ENCODE peak calls at places on chromosomes 7 and 10, in four cellular contexts. One of them, this sample, is unnamed.

GRCh38 chr7:36283711-36284130 is 105.9 kb upstream of the ANLN start:
- DNase-seq in heart left ventricle: peak; percentile 82
- DNase-seq in GM12878: no peak
- DNase-seq in heart right ventricle: peak; percentile 54
- DNase-seq in this sample: peak; percentile 95

GRCh38 chr7:18086165-18087030 is 58.8 kb upstream of the PRPS1L1 start:
- DNase-seq in heart left ventricle: peak; percentile 52
- DNase-seq in GM12878: no peak
- DNase-seq in heart right ventricle: peak; percentile 16
- DNase-seq in this sample: peak; percentile 36

GRCh38 chr7:68684246-68684850 is 913.9 kb upstream of the AUTS2 start:
- DNase-seq in heart left ventricle: no peak
- DNase-seq in GM12878: no peak
- DNase-seq in heart right ventricle: no peak
- DNase-seq in this sample: no peak

GRCh38 chr10:28054211-28054888 is 55.5 kb upstream of the ODAD2 start:
- DNase-seq in heart left ventricle: no peak
- DNase-seq in GM12878: no peak
- DNase-seq in heart right ventricle: no peak
- DNase-seq in this sample: no peak

GRCh38 chr10:22483132-22483531 is 137.8 kb downstream of the SPAG6 start:
- DNase-seq in heart left ventricle: no peak
- DNase-seq in GM12878: no peak
- DNase-seq in heart right ventricle: no peak
- DNase-seq in this sample: no peak

GRCh38 chr10:8331387-8331786 is 276.9 kb downstream of the GATA3 start:
- DNase-seq in heart left ventricle: no peak
- DNase-seq in GM12878: no peak
- DNase-seq in heart right ventricle: no peak
- DNase-seq in this sample: no peak

GRCh38 chr7:46754135-46754730 is 827.7 kb downstream of the TNS3 start:
- DNase-seq in heart left ventricle: no peak
- DNase-seq in GM12878: no peak
- DNase-seq in heart right ventricle: no peak
- DNase-seq in this sample: no peak

GRCh38 chr7:143176128-143176527 is 7.1 kb upstream of the TAS2R39 start:
- DNase-seq in heart left ventricle: no peak
- DNase-seq in GM12878: no peak
- DNase-seq in heart right ventricle: no peak
- DNase-seq in this sample: no peak

GRCh38 chr10:75565286-75566251 is 134.1 kb downstream of the LRMDA start:
- DNase-seq in heart left ventricle: no peak
- DNase-seq in GM12878: peak; percentile 32
- DNase-seq in heart right ventricle: no peak
- DNase-seq in this sample: peak; percentile 46

GRCh38 chr10:102814873-102815661 is 22.1 kb downstream of the CYP17A1 start:
- DNase-seq in heart left ventricle: peak; percentile 90
- DNase-seq in GM12878: no peak
- DNase-seq in heart right ventricle: peak; percentile 75
- DNase-seq in this sample: peak; percentile 74

GRCh38 chr10:427746-428519 is 261.5 kb downstream of the DIP2C start:
- DNase-seq in heart left ventricle: no peak
- DNase-seq in GM12878: no peak
- DNase-seq in heart right ventricle: no peak
- DNase-seq in this sample: no peak

GRCh38 chr7:43151076-43151475 is 38.6 kb downstream of the HECW1 start:
- DNase-seq in heart left ventricle: no peak
- DNase-seq in GM12878: no peak
- DNase-seq in heart right ventricle: no peak
- DNase-seq in this sample: no peak

DNA sequence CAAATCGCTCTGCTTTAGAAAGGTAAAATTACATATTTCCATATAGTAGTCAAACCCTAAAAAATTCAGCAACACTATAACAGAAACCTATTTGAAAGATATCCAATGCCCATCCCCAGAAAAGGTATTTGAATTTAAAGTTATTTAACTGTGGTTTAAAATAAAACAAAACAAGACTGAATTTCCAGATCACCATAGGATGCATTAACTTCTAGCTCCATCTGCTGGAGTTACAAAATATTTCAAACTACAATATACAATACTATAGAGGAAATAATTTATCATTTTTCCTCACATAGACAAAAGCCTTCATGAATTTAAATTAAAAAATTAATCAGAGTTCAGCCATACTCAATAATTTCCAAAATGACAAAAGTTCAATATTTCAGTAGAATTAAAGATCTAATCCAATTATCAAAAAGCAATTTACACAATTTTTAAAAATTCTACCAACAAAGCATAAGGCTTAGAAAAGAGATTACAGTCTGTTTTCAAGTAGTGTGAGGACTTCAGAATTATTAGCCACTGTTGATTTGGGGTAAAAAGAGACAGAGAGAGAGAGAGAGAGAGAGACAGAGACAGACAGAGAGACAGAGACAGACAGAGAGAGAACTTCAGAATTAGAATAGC is 75.9 kb downstream of the LMBR1 start:
- DNase-seq in heart left ventricle: no peak
- DNase-seq in GM12878: no peak
- DNase-seq in heart right ventricle: no peak
- DNase-seq in this sample: no peak
- TF ChIP-seq CTCF in heart left ventricle: peak; percentile 47
- TF ChIP-seq CTCF in GM12878: peak; percentile 39
- TF ChIP-seq CTCF in heart right ventricle: no peak
- TF ChIP-seq CTCF in this sample: peak; percentile 39

GRCh38 chr10:69104994-69105790 is 17.3 kb downstream of the SRGN start:
- DNase-seq in heart left ventricle: no peak
- DNase-seq in GM12878: no peak
- DNase-seq in heart right ventricle: no peak
- DNase-seq in this sample: no peak
- H3K27ac ChIP-seq in heart left ventricle: no peak overlapping the region
- H3K27ac ChIP-seq in GM12878: no peak overlapping the region
- H3K27ac ChIP-seq in heart right ventricle: no peak overlapping the region
- H3K27ac ChIP-seq in this sample: no peak overlapping the region

GRCh38 chr7:23226841-23227450 is 19.6 kb upstream of the GPNMB start:
- DNase-seq in heart left ventricle: no peak
- DNase-seq in GM12878: no peak
- DNase-seq in heart right ventricle: no peak
- DNase-seq in this sample: no peak
- H3K4me1 ChIP-seq in heart left ventricle: no peaks in the 10 kb centered on the region
- H3K4me1 ChIP-seq in GM12878: peaks cover 2% of the 10 kb centered on the region
- H3K4me1 ChIP-seq in heart right ventricle: no peaks in the 10 kb centered on the region
- H3K4me1 ChIP-seq in this sample: no peaks in the 10 kb centered on the region

GRCh38 chr7:96284240-96284639 is 37.7 kb downstream of the SLC25A13 start:
- DNase-seq in heart left ventricle: no peak
- DNase-seq in GM12878: no peak
- DNase-seq in heart right ventricle: no peak
- DNase-seq in this sample: no peak
- TF ChIP-seq CTCF in heart left ventricle: no peak
- TF ChIP-seq CTCF in GM12878: no peak
- TF ChIP-seq CTCF in heart right ventricle: no peak
- TF ChIP-seq CTCF in this sample: no peak

GRCh38 chr7:24835643-24836042 is 78.4 kb upstream of the GSDME start:
- DNase-seq in heart left ventricle: no peak
- DNase-seq in GM12878: no peak
- DNase-seq in heart right ventricle: no peak
- DNase-seq in this sample: no peak
- H3K27ac ChIP-seq in heart left ventricle: no peak overlapping the region
- H3K27ac ChIP-seq in GM12878: peak overlapping the region; percentile 29
- H3K27ac ChIP-seq in heart right ventricle: no peak overlapping the region
- H3K27ac ChIP-seq in this sample: peak overlapping the region; percentile 13

GRCh38 chr7:129875745-129876411 is 76.9 kb downstream of the UBE2H start:
- DNase-seq in heart left ventricle: no peak
- DNase-seq in GM12878: no peak
- DNase-seq in heart right ventricle: no peak
- DNase-seq in this sample: no peak
- H3K4me1 ChIP-seq in heart left ventricle: peaks cover 38% of the 10 kb centered on the region
- H3K4me1 ChIP-seq in GM12878: no peaks in the 10 kb centered on the region
- H3K4me1 ChIP-seq in heart right ventricle: peaks cover 40% of the 10 kb centered on the region
- H3K4me1 ChIP-seq in this sample: peaks cover 5% of the 10 kb centered on the region

DNA sequence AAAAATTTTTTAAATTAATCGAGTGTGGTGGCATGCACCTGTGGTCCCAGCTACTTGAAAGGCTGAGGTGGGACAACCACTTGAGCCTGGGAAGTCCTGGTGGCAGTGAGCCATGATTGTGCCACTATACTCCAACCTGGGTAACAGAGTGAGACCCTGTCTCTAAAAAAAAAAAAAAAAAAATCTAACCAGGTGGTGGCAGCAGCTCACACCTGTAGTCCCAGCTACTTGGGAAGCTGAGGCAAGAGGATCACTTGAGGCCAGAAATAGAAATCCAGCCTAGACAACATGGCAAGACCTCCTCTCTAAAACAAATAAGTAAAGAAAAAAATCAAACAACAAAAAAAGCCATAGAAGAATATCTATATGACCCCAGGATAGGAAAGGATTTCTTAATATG is 3.6 kb upstream of the MYOF start:
- DNase-seq in heart left ventricle: no peak
- DNase-seq in GM12878: no peak
- DNase-seq in heart right ventricle: no peak
- DNase-seq in this sample: no peak
- TF ChIP-seq CTCF in heart left ventricle: no peak
- TF ChIP-seq CTCF in GM12878: no peak
- TF ChIP-seq CTCF in heart right ventricle: no peak
- TF ChIP-seq CTCF in this sample: no peak

GRCh38 chr10:100022403-100022802 is 12.7 kb upstream of the DNMBP start:
- DNase-seq in heart left ventricle: no peak
- DNase-seq in GM12878: no peak
- DNase-seq in heart right ventricle: no peak
- DNase-seq in this sample: no peak
- H3K27ac ChIP-seq in heart left ventricle: no peak overlapping the region
- H3K27ac ChIP-seq in GM12878: peak overlapping the region; percentile 31
- H3K27ac ChIP-seq in heart right ventricle: no peak overlapping the region
- H3K27ac ChIP-seq in this sample: no peak overlapping the region

GRCh38 chr7:90692947-90693346 is 96.8 kb downstream of the CDK14 start:
- DNase-seq in heart left ventricle: no peak
- DNase-seq in GM12878: no peak
- DNase-seq in heart right ventricle: no peak
- DNase-seq in this sample: no peak
- H3K4me1 ChIP-seq in heart left ventricle: no peaks in the 10 kb centered on the region
- H3K4me1 ChIP-seq in GM12878: peaks cover 4% of the 10 kb centered on the region
- H3K4me1 ChIP-seq in heart right ventricle: no peaks in the 10 kb centered on the region
- H3K4me1 ChIP-seq in this sample: no peaks in the 10 kb centered on the region